ENCODE peak calls at places on chromosomes 16 and 17, in four cellular contexts. X is Panc1, Q is fibroblast of mammary gland, G is stomach. T is an unnamed sample.

GRCh38 chr17:65572186-65572580 is 10.7 kb upstream of the AXIN2 start:
- DNase-seq in Q (no peak), X (no peak), G (no peak), T (no peak)

GRCh38 chr17:1928976-1929375 is 96.2 kb downstream of the RTN4RL1 start:
- DNase-seq in Q (no peak), X (no peak), G (no peak), T (no peak)

GRCh38 chr17:64331946-64332493 is 58.6 kb downstream of the PECAM1 start:
- DNase-seq in X (no peak), Q (peak; percentile 45), G (no peak), T (no peak)

GRCh38 chr16:10242076-10242475 is 59.8 kb upstream of the GRIN2A start:
- DNase-seq in X (no peak), Q (no peak), G (no peak), T (no peak)

GRCh38 chr16:29820271-29820701 is at the start of gene MVP:
- DNase-seq in Q (peak; percentile 77), G (peak; percentile 78), X (no peak), T (no peak)

GRCh38 chr17:37220609-37220953 is 155.2 kb upstream of the C17orf78 start:
- DNase-seq in Q (peak; percentile 34), X (no peak), G (no peak), T (no peak)

GRCh38 chr17:11986179-11986938 is 10.9 kb downstream of the ZNF18 start:
- DNase-seq in G (no peak), Q (peak; percentile 34), X (no peak), T (no peak)

GRCh38 chr17:28744104-28744801 is 442 bp downstream of the TRAF4 start:
- DNase-seq in Q (peak; percentile 29), G (peak; percentile 61), X (no peak), T (no peak)

GRCh38 chr17:336110-337021 is 16.2 kb downstream of the RPH3AL start:
- DNase-seq in Q (no peak), G (peak; percentile 78), X (no peak), T (no peak)

GRCh38 chr16:74774223-74775139 is at the start of gene FA2H:
- DNase-seq in X (no peak), G (peak; percentile 96), Q (no peak), T (no peak)

GRCh38 chr17:54085934-54086333 is 263.2 kb downstream of the KIF2B start:
- DNase-seq in X (no peak), Q (no peak), G (no peak), T (no peak)

GRCh38 chr16:82736161-82736697 is 109.5 kb downstream of the CDH13 start:
- DNase-seq in X (no peak), G (no peak), Q (no peak), T (no peak)

GRCh38 chr17:17413215-17413792 is 63.5 kb upstream of the MED9 start:
- DNase-seq in G (no peak), X (no peak), Q (no peak), T (no peak)

GRCh38 chr17:32264140-32264799 is 1.4 kb upstream of the RHBDL3 start:
- DNase-seq in G (no peak), X (no peak), Q (no peak), T (no peak)

GRCh38 chr17:75684924-75685323 is 17.8 kb downstream of the SAP30BP start:
- DNase-seq in G (peak; percentile 58), X (no peak), Q (peak; percentile 44), T (no peak)

GRCh38 chr17:17751489-17751995 is 70.3 kb downstream of the RAI1 start:
- DNase-seq in Q (no peak), G (no peak), X (no peak), T (no peak)

GRCh38 chr17:55089251-55089650 is 120.7 kb downstream of the STXBP4 start:
- DNase-seq in G (no peak), Q (no peak), X (no peak), T (no peak)

GRCh38 chr16:71687853-71688252 is 36.6 kb downstream of the PHLPP2 start:
- DNase-seq in X (no peak), G (no peak), Q (peak; percentile 33), T (no peak)

GRCh38 chr17:5584971-5585794 is 874 bp upstream of the NLRP1 start:
- DNase-seq in G (no peak), Q (peak; percentile 81), X (no peak), T (peak; percentile 63)

GRCh38 chr17:5591966-5592365 is 7.7 kb upstream of the NLRP1 start:
- DNase-seq in Q (no peak), X (no peak), G (no peak), T (no peak)

GRCh38 chr17:5587431-5588032 is 3.2 kb upstream of the NLRP1 start:
- DNase-seq in G (no peak), Q (peak; percentile 77), X (no peak), T (no peak)

GRCh38 chr17:5585814-5586558 is 1.7 kb upstream of the NLRP1 start:
- DNase-seq in G (no peak), Q (no peak), X (no peak), T (no peak)

DNA sequence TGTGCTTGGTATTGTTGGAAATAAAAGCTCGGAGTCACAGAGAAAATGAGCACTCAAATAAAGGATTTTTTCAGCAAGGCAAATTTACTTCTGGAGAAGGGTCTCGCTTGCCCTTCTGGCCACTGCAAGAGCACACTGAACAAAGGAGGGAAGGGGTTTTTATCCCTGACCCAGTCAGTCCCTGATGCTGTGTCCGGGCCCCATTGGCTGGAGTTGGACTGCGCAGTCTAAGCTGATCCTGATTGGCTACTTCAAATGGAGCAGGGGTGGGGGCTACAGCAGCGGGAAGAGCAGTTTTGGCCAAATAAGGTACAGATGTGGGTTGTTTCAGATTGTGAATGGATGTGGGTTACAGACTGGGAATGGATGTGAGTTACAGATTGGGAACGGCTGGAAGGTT is 4.3 kb upstream of the NLRP1 start:
- DNase-seq in G (no peak), X (no peak), Q (no peak), T (no peak)
- TF ChIP-seq CTCF in G (no peak), X (no peak), Q (no peak), T (no peak)

GRCh38 chr16:57626420-57627170 is 1.8 kb upstream of the ADGRG1 start:
- DNase-seq in Q (no peak), X (no peak), G (no peak), T (no peak)

GRCh38 chr16:57628782-57629181 is 352 bp downstream of the ADGRG1 start:
- DNase-seq in G (no peak), X (no peak), Q (no peak), T (no peak)

GRCh38 chr16:57629516-57630401 is 1.3 kb downstream of the ADGRG1 start:
- DNase-seq in Q (no peak), G (no peak), X (no peak), T (no peak)

GRCh38 chr16:57627184-57627871 is 1.1 kb upstream of the ADGRG1 start:
- DNase-seq in Q (peak; percentile 75), G (no peak), X (no peak), T (peak; percentile 83)

DNA sequence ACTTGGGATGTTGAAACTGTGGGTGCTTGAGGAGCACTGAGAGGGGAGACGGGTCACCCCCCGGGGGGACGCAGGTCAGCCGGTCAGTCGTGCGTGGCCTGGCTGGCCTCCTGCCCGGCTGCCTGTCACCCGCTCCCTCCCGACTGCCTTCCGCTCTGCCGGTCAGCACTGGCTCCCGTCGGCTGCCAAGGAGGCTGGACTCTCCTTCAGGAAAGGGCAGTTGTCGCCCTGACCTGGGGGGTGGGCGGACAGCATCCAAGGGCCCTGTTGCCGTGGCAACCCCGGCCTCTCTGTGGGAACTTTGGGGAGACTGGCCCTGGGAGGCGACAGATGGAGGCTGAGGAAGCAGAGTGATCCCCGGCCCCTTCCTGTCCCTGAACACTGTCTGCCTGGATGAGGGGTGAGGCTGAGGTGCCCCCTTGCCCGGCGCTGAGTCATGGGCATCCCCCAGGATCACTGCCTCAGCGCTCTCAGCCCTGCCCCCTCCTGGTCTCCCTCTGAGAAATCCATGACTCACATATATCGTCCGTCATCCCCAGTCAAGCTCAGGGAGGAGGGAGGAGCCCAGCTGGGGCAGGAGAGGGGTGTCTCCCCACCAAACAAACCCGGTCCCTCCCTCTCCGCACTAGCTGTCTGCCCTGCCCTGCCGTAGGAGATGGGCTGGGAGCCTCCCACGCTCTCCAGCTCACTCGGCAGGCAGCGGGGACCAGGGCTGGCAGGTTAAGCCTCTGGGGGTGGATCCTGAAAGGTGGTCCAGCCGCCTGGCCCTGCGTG is at the start of gene ADGRG1:
- DNase-seq in Q (peak; percentile 94), X (peak; percentile 41), G (peak; percentile 72), T (peak; percentile 87)
- TF ChIP-seq CTCF in Q (peak; percentile 0), X (no peak), G (peak; percentile 5), T (no peak)

GRCh38 chr16:26762596-26762995 is 304.1 kb upstream of the C16orf82 start:
- DNase-seq in X (no peak), Q (no peak), G (no peak), T (no peak)

GRCh38 chr16:26770547-26770946 is 296.2 kb upstream of the C16orf82 start:
- DNase-seq in X (no peak), G (no peak), Q (no peak), T (no peak)

GRCh38 chr16:26765087-26765486 is 301.6 kb upstream of the C16orf82 start:
- DNase-seq in G (no peak), X (no peak), Q (peak; percentile 12), T (no peak)
- TF ChIP-seq CTCF in G (no peak), X (peak; percentile 51), Q (peak; percentile 34), T (peak; percentile 31)

DNA sequence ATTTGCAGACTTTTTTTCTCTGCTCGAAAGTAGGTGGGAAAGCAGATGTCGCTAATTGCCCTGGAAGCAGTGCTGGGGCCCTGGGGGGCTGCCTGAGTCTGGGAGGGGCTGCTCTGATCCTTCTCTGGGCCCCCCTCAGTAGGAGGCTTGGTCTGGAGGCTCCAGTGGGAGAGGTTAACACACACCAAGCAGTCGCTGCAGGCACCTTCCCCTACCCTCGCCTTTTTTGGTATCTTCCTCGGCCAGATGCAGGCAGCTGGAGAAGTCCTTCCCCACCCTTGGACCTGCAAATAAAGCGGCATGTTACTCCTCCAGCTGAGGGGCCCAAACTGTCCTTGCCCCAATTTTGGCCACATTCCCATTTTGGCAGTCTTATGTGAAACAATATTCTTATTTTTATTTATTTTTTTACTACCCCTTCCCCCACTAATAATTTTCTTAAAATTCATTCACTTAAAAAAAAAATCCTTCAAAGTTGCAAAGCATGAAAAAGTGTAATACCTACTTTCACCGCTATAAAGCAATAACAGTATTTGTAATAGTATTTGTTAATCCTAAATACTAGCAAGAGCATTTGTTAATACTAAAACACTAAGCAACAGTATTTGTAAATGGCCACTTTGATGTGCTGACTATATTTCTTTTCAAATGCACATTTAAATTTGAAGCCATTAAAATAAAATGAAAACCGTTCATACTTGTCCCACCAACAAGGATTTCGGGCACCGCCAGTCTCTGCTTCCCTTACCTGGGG is 15.0 kb downstream of the C16orf46 start:
- DNase-seq in G (no peak), X (no peak), Q (no peak), T (no peak)
- TF ChIP-seq CTCF in G (no peak), X (no peak), Q (no peak), T (no peak)

GRCh38 chr16:55044366-55044975 is 113.8 kb downstream of the IRX5 start:
- DNase-seq in G (no peak), X (no peak), Q (no peak), T (no peak)

GRCh38 chr16:55041540-55042234 is 111.0 kb downstream of the IRX5 start:
- DNase-seq in G (no peak), X (no peak), Q (no peak), T (no peak)

GRCh38 chr16:55045329-55046145 is 114.9 kb downstream of the IRX5 start:
- DNase-seq in G (no peak), Q (no peak), X (no peak), T (no peak)

GRCh38 chr16:55042556-55043432 is 112.1 kb downstream of the IRX5 start:
- DNase-seq in G (no peak), Q (no peak), X (no peak), T (no peak)

GRCh38 chr16:55043499-55043898 is 112.8 kb downstream of the IRX5 start:
- DNase-seq in X (no peak), G (no peak), Q (no peak), T (no peak)
- TF ChIP-seq CTCF in X (no peak), G (no peak), Q (no peak), T (no peak)

GRCh38 chr16:67663877-67664222 is 2.7 kb downstream of the ENKD1 start:
- DNase-seq in Q (no peak), X (no peak), G (no peak), T (no peak)
- TF ChIP-seq CTCF in Q (no peak), X (peak; percentile 4), G (no peak), T (no peak)